ENCODE peak calls at places on chromosome 9, in ten cellular contexts. Y is GM12891, Q is breast epithelium, P is heart left ventricle, L is sigmoid colon, W is Peyer's patch, F is IMR-90, A is body of pancreas, H is transverse colon, B is spleen. K is an unnamed sample.
A peak's percentile ranks its signal among the peaks of the same experiment; 100 is the strongest.

GRCh38 chr9:122095010-122095767 is 2.1 kb upstream of the TTLL11 start:
- DNase-seq in B (no peak), W (peak; percentile 83), H (peak; percentile 56), L (peak; percentile 21), Q (no peak), P (no peak), Y (no peak), A (peak; percentile 60), F (peak; percentile 65), K (peak; percentile 71)

GRCh38 chr9:114155263-114155966 is at the start of gene COL27A1:
- DNase-seq in H (peak; percentile 82), Q (peak; percentile 71), A (peak; percentile 84), W (peak; percentile 88), B (peak; percentile 93), P (peak; percentile 91), F (peak; percentile 70), Y (peak; percentile 93), L (peak; percentile 91), K (peak; percentile 93)

GRCh38 chr9:100449420-100449819 is 22.5 kb downstream of the MSANTD3 start:
- DNase-seq in L (no peak), W (no peak), B (no peak), Q (no peak), P (no peak), Y (no peak), H (no peak), F (no peak), A (no peak), K (no peak)

GRCh38 chr9:108271646-108272349 is 584.0 kb downstream of the ACTL7B start:
- DNase-seq in L (no peak), B (no peak), Q (peak; percentile 26), F (peak; percentile 88), A (peak; percentile 47), Y (no peak), W (peak; percentile 64), H (peak; percentile 66), P (no peak), K (peak; percentile 57)

GRCh38 chr9:109107402-109108240 is 12.1 kb downstream of the TMEM245 start:
- DNase-seq in H (no peak), Q (no peak), L (no peak), W (no peak), A (peak; percentile 25), B (no peak), Y (no peak), F (peak; percentile 81), P (no peak), K (no peak)

GRCh38 chr9:21688108-21689102 is 114.0 kb upstream of the MTAP start:
- DNase-seq in W (no peak), H (no peak), B (no peak), A (no peak), Q (peak; percentile 68), Y (no peak), L (no peak), P (no peak), F (peak; percentile 81), K (no peak)

GRCh38 chr9:19698960-19699359 is 89.9 kb downstream of the SLC24A2 start:
- DNase-seq in A (no peak), H (no peak), F (no peak), Y (no peak), W (no peak), P (no peak), L (no peak), Q (no peak), B (no peak), K (no peak)

GRCh38 chr9:114112325-114112724 is 13.2 kb upstream of the KIF12 start:
- DNase-seq in F (no peak), B (peak; percentile 36), W (no peak), H (no peak), P (no peak), L (no peak), A (no peak), Q (no peak), Y (no peak), K (no peak)

GRCh38 chr9:128098017-128098935 is 29.3 kb downstream of the PTGES2 start:
- DNase-seq in Y (no peak), H (peak; percentile 95), A (peak; percentile 99), Q (peak; percentile 98), F (peak; percentile 98), B (peak; percentile 87), W (peak; percentile 95), P (peak; percentile 86), L (peak; percentile 99), K (peak; percentile 97)
- TF ChIP-seq POLR2A in Y (no peak), H (peak; percentile 97), A (peak; percentile 98), Q (peak; percentile 97), F (peak; percentile 99), B (no peak), W (peak; percentile 100), P (peak; percentile 98), L (peak; percentile 96), K (peak; percentile 95)

DNA sequence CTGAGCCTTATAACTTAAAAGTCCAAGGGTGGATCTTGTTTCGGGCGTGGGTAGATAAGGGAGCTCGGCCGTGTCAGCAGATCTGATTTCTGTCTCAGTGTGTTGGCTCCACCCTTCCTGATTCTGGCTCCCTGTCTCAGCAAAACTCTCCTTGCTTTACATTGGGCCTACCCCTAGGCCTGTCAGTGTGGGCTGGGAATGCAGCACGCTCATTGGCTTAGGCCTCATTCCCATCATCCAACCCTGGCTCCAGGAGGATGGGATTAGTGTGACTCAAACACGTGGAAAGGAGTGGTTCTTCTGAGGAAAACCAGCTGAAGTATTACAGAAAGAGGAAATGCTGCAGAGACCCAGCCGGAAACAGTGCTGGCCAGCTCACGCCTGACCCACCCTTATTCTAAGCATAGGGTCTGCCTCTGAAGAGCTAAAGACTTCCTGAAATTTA is 59.9 kb downstream of the ZFAND5 start:
- DNase-seq in W (peak; percentile 92), F (peak; percentile 92), Q (peak; percentile 64), Y (no peak), L (peak; percentile 97), A (peak; percentile 62), H (peak; percentile 89), B (peak; percentile 87), P (peak; percentile 85), K (peak; percentile 92)
- TF ChIP-seq POLR2A in W (peak; percentile 96), F (no peak), Q (no peak), Y (no peak), L (peak; percentile 28), A (no peak), H (peak; percentile 96), B (no peak), P (peak; percentile 65), K (peak; percentile 31)

GRCh38 chr9:34623386-34624235 is 3.3 kb upstream of the DCTN3 start:
- DNase-seq in Q (no peak), W (no peak), L (peak; percentile 71), B (peak; percentile 81), A (no peak), F (no peak), P (peak; percentile 64), H (no peak), Y (no peak), K (no peak)

GRCh38 chr9:34625087-34625486 is 3.8 kb downstream of the ARID3C start:
- DNase-seq in W (no peak), Q (no peak), A (no peak), L (no peak), Y (no peak), B (no peak), P (no peak), H (no peak), F (no peak), K (no peak)

GRCh38 chr9:34624475-34624984 is 4.2 kb upstream of the DCTN3 start:
- DNase-seq in Q (no peak), W (no peak), P (no peak), B (no peak), F (no peak), Y (no peak), L (no peak), A (no peak), H (no peak), K (no peak)

GRCh38 chr9:34615132-34615531 is 3.2 kb upstream of the RPP25L start:
- DNase-seq in A (no peak), W (no peak), F (no peak), H (no peak), P (no peak), B (no peak), Q (no peak), L (no peak), Y (no peak), K (no peak)

DNA sequence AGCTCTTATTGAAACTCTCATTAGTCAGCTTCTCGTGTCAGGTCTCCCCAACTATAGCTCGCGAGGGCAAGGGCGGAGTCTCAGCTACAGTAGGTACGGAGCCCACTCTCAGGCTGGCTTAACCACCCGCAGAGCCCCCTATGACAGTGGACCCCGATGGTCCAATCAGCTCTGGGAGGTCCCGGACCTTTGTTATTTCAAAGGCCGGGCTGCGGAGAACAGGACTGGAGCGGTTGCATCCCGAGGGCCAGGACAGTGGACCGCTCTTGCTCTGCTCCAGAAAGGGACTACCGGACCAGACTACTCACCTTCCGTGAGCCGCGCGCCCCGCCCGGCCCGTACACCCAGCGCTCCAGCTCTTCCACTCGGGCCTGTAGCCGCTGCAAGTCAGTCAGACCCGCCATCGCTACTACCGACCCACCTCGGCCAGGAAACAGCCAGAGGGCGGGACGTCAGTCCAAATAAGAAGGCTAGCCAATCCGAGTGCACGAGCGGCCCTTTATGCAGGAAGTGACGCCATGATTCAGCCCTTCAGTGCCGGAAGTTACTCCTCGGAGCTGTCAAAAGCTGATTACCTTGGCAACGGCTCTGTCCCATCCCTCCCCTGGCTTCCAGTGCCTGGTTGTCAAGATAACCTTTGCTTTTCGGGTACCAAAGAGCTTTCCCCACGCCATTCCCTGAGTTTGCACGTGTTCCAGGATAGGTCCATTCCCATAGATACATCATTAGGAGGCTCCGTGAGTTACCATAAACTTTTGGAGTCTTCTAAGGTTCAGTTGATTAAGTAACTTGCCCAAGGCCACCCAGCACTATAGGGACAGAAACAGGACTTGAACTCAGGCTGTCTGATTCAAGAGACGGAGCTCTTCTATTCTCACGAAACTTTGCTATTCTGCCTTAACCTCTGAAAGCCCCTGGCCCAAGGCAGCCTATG is at the start of gene DCTN3:
- DNase-seq in F (peak; percentile 94), P (peak; percentile 93), A (peak; percentile 94), H (peak; percentile 94), Q (peak; percentile 94), W (peak; percentile 98), L (peak; percentile 98), Y (peak; percentile 97), B (peak; percentile 97), K (peak; percentile 89)
- TF ChIP-seq POLR2A in F (peak; percentile 61), P (peak; percentile 38), A (no peak), H (peak; percentile 65), Q (no peak), W (peak; percentile 28), L (peak; percentile 21), Y (peak; percentile 71), B (no peak), K (peak; percentile 57)

DNA sequence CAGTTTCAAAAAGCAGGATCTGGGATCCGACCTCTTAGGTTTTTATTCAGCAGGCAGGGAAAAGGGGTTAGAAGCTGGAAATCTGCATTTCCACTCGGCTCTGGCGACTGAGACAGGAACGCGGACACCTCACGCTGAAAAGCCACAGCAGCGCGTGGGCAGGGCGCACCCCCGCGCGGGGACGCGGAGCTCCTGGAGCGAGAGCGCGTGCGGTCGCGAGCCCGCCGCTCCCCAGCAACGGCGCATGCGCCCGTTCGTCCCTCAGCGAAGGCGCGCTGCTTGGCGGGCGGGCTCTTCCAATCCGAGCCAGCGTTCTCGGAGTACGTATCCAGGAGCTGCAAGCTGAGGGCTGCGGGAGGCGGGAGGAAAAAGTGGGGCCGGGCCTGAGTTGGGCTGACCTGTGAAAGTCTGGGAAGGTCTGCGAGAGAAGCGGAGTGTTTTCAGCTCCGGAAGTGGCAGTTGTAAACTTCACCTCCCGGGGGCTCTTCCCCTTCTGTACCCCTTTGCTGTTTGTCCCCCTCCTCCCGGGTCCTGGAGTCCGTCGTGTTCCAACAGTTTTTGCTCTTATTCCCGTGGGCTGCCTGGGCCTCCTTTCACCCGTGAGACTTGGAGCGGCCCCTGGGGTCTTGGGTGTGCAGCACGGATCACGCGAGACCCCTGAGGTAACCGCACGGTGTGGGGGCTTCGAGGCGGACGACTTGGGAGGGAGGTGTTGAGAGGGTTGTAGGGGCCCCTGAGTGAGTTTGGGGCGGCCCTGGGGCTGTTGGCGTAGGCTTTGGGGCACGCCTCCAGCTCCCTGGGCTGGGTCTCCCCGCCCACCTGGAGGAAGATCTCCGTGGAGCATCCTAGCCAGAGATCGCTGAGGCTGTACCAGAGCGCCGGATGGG is at the start of gene CCDC171:
- DNase-seq in Q (peak; percentile 92), Y (peak; percentile 91), P (peak; percentile 95), A (peak; percentile 96), W (peak; percentile 94), L (peak; percentile 98), F (peak; percentile 95), H (peak; percentile 93), B (peak; percentile 96), K (peak; percentile 96)
- TF ChIP-seq POLR2A in Q (no peak), Y (peak; percentile 64), P (peak; percentile 62), A (peak; percentile 76), W (peak; percentile 56), L (peak; percentile 41), F (peak; percentile 35), H (peak; percentile 79), B (no peak), K (peak; percentile 74)